ENCODE peak calls at places on chromosome 17, in four cellular contexts. F is M059J, B is H9, P is EH. X is an unnamed sample.

GRCh38 chr17:62017912-62018311 is 47.2 kb downstream of the MED13 start:
- DNase-seq in B (no peak), F (peak; percentile 3), P (peak; percentile 17), X (no peak)

GRCh38 chr17:68819465-68819864 is 135.7 kb downstream of the ABCA8 start:
- DNase-seq in P (no peak), B (no peak), F (no peak), X (no peak)

GRCh38 chr17:27462149-27462548 is 5.9 kb downstream of the KSR1 start:
- DNase-seq in P (no peak), B (no peak), F (no peak), X (no peak)

GRCh38 chr17:83064021-83064731 is 15.2 kb upstream of the METRNL start:
- DNase-seq in P (no peak), F (no peak), B (peak; percentile 30), X (no peak)

GRCh38 chr17:10050597-10051101 is 145.6 kb upstream of the RCVRN start:
- DNase-seq in B (no peak), P (no peak), F (no peak), X (no peak)

GRCh38 chr17:57009737-57010445 is 32.0 kb downstream of the SCPEP1 start:
- DNase-seq in B (peak; percentile 88), F (peak; percentile 45), P (peak; percentile 48), X (peak; percentile 57)

GRCh38 chr17:76382803-76383644 is 1.4 kb upstream of the SPHK1 start:
- DNase-seq in B (peak; percentile 86), P (peak; percentile 87), F (peak; percentile 66), X (no peak)

GRCh38 chr17:78365561-78366108 is 5.8 kb upstream of the SOCS3 start:
- DNase-seq in P (peak; percentile 86), F (peak; percentile 53), B (peak; percentile 97), X (no peak)

GRCh38 chr17:19958023-19958422 is 19.6 kb downstream of the AKAP10 start:
- DNase-seq in B (peak; percentile 69), P (peak; percentile 99), F (peak; percentile 98), X (peak; percentile 99)

GRCh38 chr17:74919440-74920305 is 3.4 kb downstream of the USH1G start:
- DNase-seq in P (peak; percentile 15), F (peak; percentile 27), B (peak; percentile 86), X (no peak)

GRCh38 chr17:19003966-19004600 is 481 bp downstream of the FAM83G start:
- DNase-seq in P (peak; percentile 56), B (peak; percentile 83), F (peak; percentile 40), X (peak; percentile 57)

GRCh38 chr17:66953661-66954060 is 10.8 kb upstream of the CACNG4 start:
- DNase-seq in F (no peak), P (no peak), B (no peak), X (peak; percentile 33)

GRCh38 chr17:9115446-9116265 is 94.3 kb downstream of the NTN1 start:
- DNase-seq in P (peak; percentile 48), B (peak; percentile 92), F (peak; percentile 37), X (peak; percentile 31)

GRCh38 chr17:80122026-80122575 is 20.7 kb downstream of the GAA start:
- DNase-seq in B (no peak), F (no peak), P (no peak), X (no peak)

GRCh38 chr17:45131616-45132301 is 556 bp downstream of the PLCD3 start:
- DNase-seq in P (peak; percentile 52), B (peak; percentile 85), F (peak; percentile 50), X (no peak)

GRCh38 chr17:80028030-80028429 is 7.6 kb downstream of the TBC1D16 start:
- DNase-seq in P (no peak), F (no peak), B (no peak), X (no peak)

GRCh38 chr17:45436625-45437460 is 4.2 kb upstream of the ARHGAP27 start:
- DNase-seq in P (no peak), B (peak; percentile 27), F (no peak), X (no peak)

GRCh38 chr17:38797091-38797490 is 2.3 kb downstream of the PIP4K2B start:
- DNase-seq in B (no peak), P (peak; percentile 24), F (no peak), X (no peak)

GRCh38 chr17:82204831-82205719 is 7.6 kb downstream of the CCDC57 start:
- DNase-seq in B (no peak), P (peak; percentile 87), F (peak; percentile 89), X (peak; percentile 91)

GRCh38 chr17:37483311-37484039 is 6.2 kb upstream of the DUSP14 start:
- DNase-seq in P (peak; percentile 95), B (no peak), F (peak; percentile 83), X (peak; percentile 55)

GRCh38 chr17:74712756-74713155 is at the start of gene CD300LF:
- DNase-seq in B (no peak), F (no peak), P (no peak), X (no peak)

X was measured in A172.